ENCODE peak calls at places on chromosomes 11 and 22, in five cellular contexts. One of them, this sample, is unnamed.

GRCh38 chr22:28375761-28376534 is 303.7 kb downstream of the TTC28 start:
- DNase-seq in stimulated activated CD4-positive, alpha-beta T cell treated with anti-CD3 and anti-CD28 coated beads, Interleukin-1b, Interleukin-23, amount 100 ng/mL, for 24 hours: no peak
- DNase-seq in 8988T: no peak
- DNase-seq in HS-5: no peak
- DNase-seq in IMR-90: peak; percentile 13
- DNase-seq in this sample: no peak

GRCh38 chr22:27435839-27436581 is 365.5 kb downstream of the MN1 start:
- DNase-seq in stimulated activated CD4-positive, alpha-beta T cell treated with anti-CD3 and anti-CD28 coated beads, Interleukin-1b, Interleukin-23, amount 100 ng/mL, for 24 hours: no peak
- DNase-seq in 8988T: no peak
- DNase-seq in HS-5: no peak
- DNase-seq in IMR-90: peak; percentile 65
- DNase-seq in this sample: no peak

GRCh38 chr11:102266111-102266510 is 51.2 kb upstream of the BIRC3 start:
- DNase-seq in stimulated activated CD4-positive, alpha-beta T cell treated with anti-CD3 and anti-CD28 coated beads, Interleukin-1b, Interleukin-23, amount 100 ng/mL, for 24 hours: no peak
- DNase-seq in 8988T: no peak
- DNase-seq in HS-5: no peak
- DNase-seq in IMR-90: no peak
- DNase-seq in this sample: no peak

GRCh38 chr22:28351585-28351984 is 328.1 kb downstream of the TTC28 start:
- DNase-seq in stimulated activated CD4-positive, alpha-beta T cell treated with anti-CD3 and anti-CD28 coated beads, Interleukin-1b, Interleukin-23, amount 100 ng/mL, for 24 hours: no peak
- DNase-seq in 8988T: no peak
- DNase-seq in HS-5: no peak
- DNase-seq in IMR-90: no peak
- DNase-seq in this sample: no peak

GRCh38 chr11:64285885-64286800 is 495 bp downstream of the GPR137 start:
- DNase-seq in stimulated activated CD4-positive, alpha-beta T cell treated with anti-CD3 and anti-CD28 coated beads, Interleukin-1b, Interleukin-23, amount 100 ng/mL, for 24 hours: no peak
- DNase-seq in 8988T: peak; percentile 79
- DNase-seq in HS-5: no peak
- DNase-seq in IMR-90: no peak
- DNase-seq in this sample: no peak

GRCh38 chr11:19595840-19596751 is 116.5 kb upstream of the NAV2 start:
- DNase-seq in stimulated activated CD4-positive, alpha-beta T cell treated with anti-CD3 and anti-CD28 coated beads, Interleukin-1b, Interleukin-23, amount 100 ng/mL, for 24 hours: no peak
- DNase-seq in 8988T: no peak
- DNase-seq in HS-5: peak; percentile 88
- DNase-seq in IMR-90: peak; percentile 90
- DNase-seq in this sample: peak; percentile 19

GRCh38 chr22:46196268-46196667 is 45.9 kb downstream of the PPARA start:
- DNase-seq in stimulated activated CD4-positive, alpha-beta T cell treated with anti-CD3 and anti-CD28 coated beads, Interleukin-1b, Interleukin-23, amount 100 ng/mL, for 24 hours: no peak
- DNase-seq in 8988T: no peak
- DNase-seq in HS-5: no peak
- DNase-seq in IMR-90: no peak
- DNase-seq in this sample: no peak

GRCh38 chr11:63599211-63600122 is 14.8 kb downstream of the PLAAT3 start:
- DNase-seq in stimulated activated CD4-positive, alpha-beta T cell treated with anti-CD3 and anti-CD28 coated beads, Interleukin-1b, Interleukin-23, amount 100 ng/mL, for 24 hours: no peak
- DNase-seq in 8988T: peak; percentile 90
- DNase-seq in HS-5: peak; percentile 86
- DNase-seq in IMR-90: peak; percentile 95
- DNase-seq in this sample: peak; percentile 92

GRCh38 chr11:58958500-58958899 is 19.2 kb downstream of the GLYATL1 start:
- DNase-seq in stimulated activated CD4-positive, alpha-beta T cell treated with anti-CD3 and anti-CD28 coated beads, Interleukin-1b, Interleukin-23, amount 100 ng/mL, for 24 hours: peak; percentile 16
- DNase-seq in 8988T: no peak
- DNase-seq in HS-5: no peak
- DNase-seq in IMR-90: no peak
- DNase-seq in this sample: no peak

GRCh38 chr11:103903621-103904323 is 132.7 kb upstream of the DDI1 start:
- DNase-seq in stimulated activated CD4-positive, alpha-beta T cell treated with anti-CD3 and anti-CD28 coated beads, Interleukin-1b, Interleukin-23, amount 100 ng/mL, for 24 hours: no peak
- DNase-seq in 8988T: no peak
- DNase-seq in HS-5: no peak
- DNase-seq in IMR-90: no peak
- DNase-seq in this sample: no peak

GRCh38 chr22:28907311-28908008 is 24.1 kb downstream of the ZNRF3 start:
- DNase-seq in stimulated activated CD4-positive, alpha-beta T cell treated with anti-CD3 and anti-CD28 coated beads, Interleukin-1b, Interleukin-23, amount 100 ng/mL, for 24 hours: peak; percentile 32
- DNase-seq in 8988T: no peak
- DNase-seq in HS-5: no peak
- DNase-seq in IMR-90: peak; percentile 16
- DNase-seq in this sample: no peak

GRCh38 chr22:32177221-32177765 is 18.2 kb upstream of the C22orf42 start:
- DNase-seq in stimulated activated CD4-positive, alpha-beta T cell treated with anti-CD3 and anti-CD28 coated beads, Interleukin-1b, Interleukin-23, amount 100 ng/mL, for 24 hours: no peak
- DNase-seq in 8988T: no peak
- DNase-seq in HS-5: no peak
- DNase-seq in IMR-90: no peak
- DNase-seq in this sample: no peak

GRCh38 chr11:128928400-128928799 is 14.3 kb downstream of the TP53AIP1 start:
- DNase-seq in stimulated activated CD4-positive, alpha-beta T cell treated with anti-CD3 and anti-CD28 coated beads, Interleukin-1b, Interleukin-23, amount 100 ng/mL, for 24 hours: no peak
- DNase-seq in 8988T: no peak
- DNase-seq in HS-5: no peak
- DNase-seq in IMR-90: peak; percentile 24
- DNase-seq in this sample: no peak

GRCh38 chr22:25869771-25870170 is 127.8 kb downstream of the MYO18B start:
- DNase-seq in stimulated activated CD4-positive, alpha-beta T cell treated with anti-CD3 and anti-CD28 coated beads, Interleukin-1b, Interleukin-23, amount 100 ng/mL, for 24 hours: no peak
- DNase-seq in 8988T: no peak
- DNase-seq in HS-5: no peak
- DNase-seq in IMR-90: no peak
- DNase-seq in this sample: no peak

GRCh38 chr22:30497466-30498150 is 7.9 kb downstream of the SEC14L4 start:
- DNase-seq in stimulated activated CD4-positive, alpha-beta T cell treated with anti-CD3 and anti-CD28 coated beads, Interleukin-1b, Interleukin-23, amount 100 ng/mL, for 24 hours: no peak
- DNase-seq in 8988T: no peak
- DNase-seq in HS-5: no peak
- DNase-seq in IMR-90: no peak
- DNase-seq in this sample: no peak

GRCh38 chr11:82775736-82776346 is 42.2 kb upstream of the FAM181B start:
- DNase-seq in stimulated activated CD4-positive, alpha-beta T cell treated with anti-CD3 and anti-CD28 coated beads, Interleukin-1b, Interleukin-23, amount 100 ng/mL, for 24 hours: peak; percentile 8
- DNase-seq in 8988T: peak; percentile 41
- DNase-seq in HS-5: peak; percentile 11
- DNase-seq in IMR-90: peak; percentile 47
- DNase-seq in this sample: peak; percentile 42

GRCh38 chr11:72642815-72643511 is 31.3 kb downstream of the PDE2A start:
- DNase-seq in stimulated activated CD4-positive, alpha-beta T cell treated with anti-CD3 and anti-CD28 coated beads, Interleukin-1b, Interleukin-23, amount 100 ng/mL, for 24 hours: peak; percentile 28
- DNase-seq in 8988T: peak; percentile 98
- DNase-seq in HS-5: no peak
- DNase-seq in IMR-90: peak; percentile 11
- DNase-seq in this sample: peak; percentile 78

GRCh38 chr22:17675584-17675983 is 37.0 kb downstream of the BCL2L13 start:
- DNase-seq in stimulated activated CD4-positive, alpha-beta T cell treated with anti-CD3 and anti-CD28 coated beads, Interleukin-1b, Interleukin-23, amount 100 ng/mL, for 24 hours: no peak
- DNase-seq in 8988T: no peak
- DNase-seq in HS-5: no peak
- DNase-seq in IMR-90: no peak
- DNase-seq in this sample: no peak

GRCh38 chr11:27395556-27396258 is 32.7 kb upstream of the CCDC34 start:
- DNase-seq in stimulated activated CD4-positive, alpha-beta T cell treated with anti-CD3 and anti-CD28 coated beads, Interleukin-1b, Interleukin-23, amount 100 ng/mL, for 24 hours: no peak
- DNase-seq in 8988T: no peak
- DNase-seq in HS-5: no peak
- DNase-seq in IMR-90: peak; percentile 76
- DNase-seq in this sample: no peak

GRCh38 chr11:66889974-66890373 is 33.1 kb downstream of the LRFN4 start:
- DNase-seq in stimulated activated CD4-positive, alpha-beta T cell treated with anti-CD3 and anti-CD28 coated beads, Interleukin-1b, Interleukin-23, amount 100 ng/mL, for 24 hours: no peak
- DNase-seq in 8988T: no peak
- DNase-seq in HS-5: no peak
- DNase-seq in IMR-90: no peak
- DNase-seq in this sample: no peak

GRCh38 chr11:104962852-104963251 is 5.5 kb downstream of the CASP4 start:
- DNase-seq in stimulated activated CD4-positive, alpha-beta T cell treated with anti-CD3 and anti-CD28 coated beads, Interleukin-1b, Interleukin-23, amount 100 ng/mL, for 24 hours: no peak
- DNase-seq in 8988T: no peak
- DNase-seq in HS-5: no peak
- DNase-seq in IMR-90: no peak
- DNase-seq in this sample: no peak

GRCh38 chr11:79397252-79397651 is 43.6 kb downstream of the TENM4 start:
- DNase-seq in stimulated activated CD4-positive, alpha-beta T cell treated with anti-CD3 and anti-CD28 coated beads, Interleukin-1b, Interleukin-23, amount 100 ng/mL, for 24 hours: no peak
- DNase-seq in 8988T: no peak
- DNase-seq in HS-5: peak; percentile 25
- DNase-seq in IMR-90: peak; percentile 61
- DNase-seq in this sample: no peak

GRCh38 chr11:96188625-96189006 is 154.4 kb downstream of the MAML2 start:
- DNase-seq in stimulated activated CD4-positive, alpha-beta T cell treated with anti-CD3 and anti-CD28 coated beads, Interleukin-1b, Interleukin-23, amount 100 ng/mL, for 24 hours: no peak
- DNase-seq in 8988T: no peak
- DNase-seq in HS-5: no peak
- DNase-seq in IMR-90: peak; percentile 57
- DNase-seq in this sample: no peak

GRCh38 chr11:9868641-9869040 is 204.8 kb downstream of the SWAP70 start:
- DNase-seq in stimulated activated CD4-positive, alpha-beta T cell treated with anti-CD3 and anti-CD28 coated beads, Interleukin-1b, Interleukin-23, amount 100 ng/mL, for 24 hours: no peak
- DNase-seq in 8988T: no peak
- DNase-seq in HS-5: no peak
- DNase-seq in IMR-90: no peak
- DNase-seq in this sample: peak; percentile 15

GRCh38 chr11:17012712-17013547 is 1.3 kb downstream of the PLEKHA7 start:
- DNase-seq in stimulated activated CD4-positive, alpha-beta T cell treated with anti-CD3 and anti-CD28 coated beads, Interleukin-1b, Interleukin-23, amount 100 ng/mL, for 24 hours: no peak
- DNase-seq in 8988T: peak; percentile 29
- DNase-seq in HS-5: peak; percentile 41
- DNase-seq in IMR-90: peak; percentile 52
- DNase-seq in this sample: no peak

GRCh38 chr11:60288531-60288930 is 8.1 kb downstream of the MS4A4A start:
- DNase-seq in stimulated activated CD4-positive, alpha-beta T cell treated with anti-CD3 and anti-CD28 coated beads, Interleukin-1b, Interleukin-23, amount 100 ng/mL, for 24 hours: no peak
- DNase-seq in 8988T: no peak
- DNase-seq in HS-5: no peak
- DNase-seq in IMR-90: no peak
- DNase-seq in this sample: no peak

GRCh38 chr11:119671048-119671447 is 58.0 kb downstream of the NECTIN1 start:
- DNase-seq in stimulated activated CD4-positive, alpha-beta T cell treated with anti-CD3 and anti-CD28 coated beads, Interleukin-1b, Interleukin-23, amount 100 ng/mL, for 24 hours: no peak
- DNase-seq in 8988T: no peak
- DNase-seq in HS-5: no peak
- DNase-seq in IMR-90: peak; percentile 88
- DNase-seq in this sample: no peak

GRCh38 chr11:12410006-12410728 is 32.8 kb downstream of the PARVA start:
- DNase-seq in stimulated activated CD4-positive, alpha-beta T cell treated with anti-CD3 and anti-CD28 coated beads, Interleukin-1b, Interleukin-23, amount 100 ng/mL, for 24 hours: no peak
- DNase-seq in 8988T: no peak
- DNase-seq in HS-5: no peak
- DNase-seq in IMR-90: peak; percentile 51
- DNase-seq in this sample: no peak

GRCh38 chr11:16089481-16089880 is 266.9 kb downstream of the SOX6 start:
- DNase-seq in stimulated activated CD4-positive, alpha-beta T cell treated with anti-CD3 and anti-CD28 coated beads, Interleukin-1b, Interleukin-23, amount 100 ng/mL, for 24 hours: no peak
- DNase-seq in 8988T: no peak
- DNase-seq in HS-5: no peak
- DNase-seq in IMR-90: no peak
- DNase-seq in this sample: no peak

GRCh38 chr11:126696976-126697375 is 303.6 kb downstream of the KIRREL3 start:
- DNase-seq in stimulated activated CD4-positive, alpha-beta T cell treated with anti-CD3 and anti-CD28 coated beads, Interleukin-1b, Interleukin-23, amount 100 ng/mL, for 24 hours: no peak
- DNase-seq in 8988T: no peak
- DNase-seq in HS-5: no peak
- DNase-seq in IMR-90: no peak
- DNase-seq in this sample: peak; percentile 1

GRCh38 chr11:62195945-62196344 is 5.9 kb downstream of the SCGB1D1 start:
- DNase-seq in stimulated activated CD4-positive, alpha-beta T cell treated with anti-CD3 and anti-CD28 coated beads, Interleukin-1b, Interleukin-23, amount 100 ng/mL, for 24 hours: no peak
- DNase-seq in 8988T: no peak
- DNase-seq in HS-5: no peak
- DNase-seq in IMR-90: no peak
- DNase-seq in this sample: no peak

GRCh38 chr22:17738386-17739128 is 35.7 kb downstream of the BID start:
- DNase-seq in stimulated activated CD4-positive, alpha-beta T cell treated with anti-CD3 and anti-CD28 coated beads, Interleukin-1b, Interleukin-23, amount 100 ng/mL, for 24 hours: no peak
- DNase-seq in 8988T: no peak
- DNase-seq in HS-5: no peak
- DNase-seq in IMR-90: no peak
- DNase-seq in this sample: no peak

GRCh38 chr11:7154881-7155344 is 66.1 kb downstream of the RBMXL2 start:
- DNase-seq in stimulated activated CD4-positive, alpha-beta T cell treated with anti-CD3 and anti-CD28 coated beads, Interleukin-1b, Interleukin-23, amount 100 ng/mL, for 24 hours: no peak
- DNase-seq in 8988T: no peak
- DNase-seq in HS-5: peak; percentile 30
- DNase-seq in IMR-90: no peak
- DNase-seq in this sample: no peak

This sample was measured in foreskin keratinocyte.